ENCODE peak calls at places on chromosomes 4 and X, in five cellular contexts. P is GM23248, D is neural progenitor cell, K is OCI-LY7, Z is hepatocyte. G is an unnamed sample.
A peak's percentile ranks its signal among the peaks of the same experiment; 100 is the strongest.

GRCh38 chrX:2691543-2692220 is 587 bp downstream of the CD99 start:
- DNase-seq in P (peak; percentile 81), D (peak; percentile 49), K (peak; percentile 35), Z (peak; percentile 65), G (peak; percentile 46)

GRCh38 chr4:8754634-8755589 is 116.7 kb downstream of the HMX1 start:
- DNase-seq in P (no peak), D (no peak), K (no peak), Z (no peak), G (no peak)

GRCh38 chr4:55866973-55867574 is 13.6 kb downstream of the EXOC1 start:
- DNase-seq in P (peak; percentile 80), D (peak; percentile 78), K (peak; percentile 74), Z (peak; percentile 73), G (peak; percentile 79)

GRCh38 chrX:151227637-151228036 is 51.3 kb downstream of the GPR50 start:
- DNase-seq in P (no peak), D (peak; percentile 33), K (no peak), Z (peak; percentile 4), G (no peak)

GRCh38 chrX:42944381-42944998 is 166.5 kb upstream of the PPP1R2C start:
- DNase-seq in P (no peak), D (no peak), K (peak; percentile 31), Z (no peak), G (no peak)

GRCh38 chrX:73214366-73215094 is at the start of gene NAP1L2:
- DNase-seq in P (peak; percentile 33), D (peak; percentile 61), K (no peak), Z (peak; percentile 20), G (peak; percentile 77)

GRCh38 chr4:31051565-31051964 is 331.4 kb downstream of the PCDH7 start:
- DNase-seq in P (no peak), D (no peak), K (no peak), Z (no peak), G (no peak)

GRCh38 chr4:119237201-119237600 is 24.7 kb downstream of the USP53 start:
- DNase-seq in P (no peak), D (no peak), K (no peak), Z (no peak), G (no peak)

GRCh38 chr4:86223472-86223871 is 136.4 kb downstream of the MAPK10 start:
- DNase-seq in P (peak; percentile 67), D (peak; percentile 31), K (peak; percentile 34), Z (peak; percentile 14), G (peak; percentile 60)

GRCh38 chr4:139735381-139736256 is 70.0 kb downstream of the MGST2 start:
- DNase-seq in P (peak; percentile 50), D (peak; percentile 78), K (no peak), Z (peak; percentile 58), G (no peak)

GRCh38 chr4:158121203-158121586 is 51.6 kb downstream of the GASK1B start:
- DNase-seq in P (peak; percentile 97), D (no peak), K (no peak), Z (peak; percentile 73), G (no peak)

GRCh38 chrX:87006561-87006960 is 511.0 kb upstream of the KLHL4 start:
- DNase-seq in P (no peak), D (no peak), K (no peak), Z (no peak), G (no peak)

GRCh38 chr4:78846258-78846657 is 70.1 kb downstream of the BMP2K start:
- DNase-seq in P (peak; percentile 4), D (no peak), K (no peak), Z (no peak), G (no peak)

GRCh38 chr4:98377626-98378025 is 116.4 kb downstream of the RAP1GDS1 start:
- DNase-seq in P (peak; percentile 63), D (no peak), K (no peak), Z (no peak), G (no peak)

GRCh38 chr4:134934036-134934806 is 732.6 kb upstream of the PABPC4L start:
- DNase-seq in P (no peak), D (no peak), K (no peak), Z (no peak), G (no peak)

GRCh38 chrX:70504772-70505450 is 60.3 kb downstream of the DLG3 start:
- DNase-seq in P (no peak), D (no peak), K (no peak), Z (no peak), G (no peak)

GRCh38 chr4:76989391-76990061 is 40.0 kb downstream of the SEPTIN11 start:
- DNase-seq in P (no peak), D (no peak), K (no peak), Z (no peak), G (no peak)

GRCh38 chrX:133607419-133608348 is 192.4 kb upstream of the GPC4 start:
- DNase-seq in P (peak; percentile 26), D (no peak), K (no peak), Z (no peak), G (no peak)

GRCh38 chrX:39541881-39542280 is 555.9 kb downstream of the BCOR start:
- DNase-seq in P (no peak), D (no peak), K (no peak), Z (no peak), G (no peak)

GRCh38 chrX:54811301-54811885 is 3.8 kb downstream of the MAGED2 start:
- DNase-seq in P (no peak), D (no peak), K (no peak), Z (no peak), G (no peak)

GRCh38 chrX:24355095-24355494 is 5.3 kb upstream of the SUPT20HL1 start:
- DNase-seq in P (peak; percentile 30), D (no peak), K (no peak), Z (no peak), G (no peak)

GRCh38 chrX:78650906-78651437 is 8.2 kb downstream of the RTL3 start:
- DNase-seq in P (peak; percentile 55), D (no peak), K (no peak), Z (no peak), G (peak; percentile 2)

GRCh38 chr4:55887594-55887993 is 34.1 kb downstream of the EXOC1 start:
- DNase-seq in P (peak; percentile 13), D (peak; percentile 21), K (peak; percentile 8), Z (no peak), G (peak; percentile 22)

GRCh38 chr4:130393246-130394041 is 1297.5 kb downstream of the C4orf33 start:
- DNase-seq in P (peak; percentile 2), D (no peak), K (no peak), Z (no peak), G (no peak)

GRCh38 chr4:123396294-123397275 is at the start of gene SPRY1:
- DNase-seq in P (peak; percentile 84), D (peak; percentile 94), K (peak; percentile 76), Z (peak; percentile 92), G (peak; percentile 92)

GRCh38 chr4:130689182-130689581 is 1593.2 kb downstream of the C4orf33 start:
- DNase-seq in P (no peak), D (no peak), K (no peak), Z (no peak), G (no peak)

GRCh38 chr4:178689926-178690325 is 1247.7 kb upstream of the AGA start:
- DNase-seq in P (no peak), D (peak; percentile 79), K (no peak), Z (no peak), G (no peak)

GRCh38 chrX:125620715-125621587 is 301.3 kb downstream of the TEX13C start:
- DNase-seq in P (no peak), D (no peak), K (no peak), Z (no peak), G (no peak)

GRCh38 chr4:144899393-144899792 is 198.6 kb downstream of the ANAPC10 start:
- DNase-seq in P (no peak), D (no peak), K (no peak), Z (no peak), G (no peak)

DNA sequence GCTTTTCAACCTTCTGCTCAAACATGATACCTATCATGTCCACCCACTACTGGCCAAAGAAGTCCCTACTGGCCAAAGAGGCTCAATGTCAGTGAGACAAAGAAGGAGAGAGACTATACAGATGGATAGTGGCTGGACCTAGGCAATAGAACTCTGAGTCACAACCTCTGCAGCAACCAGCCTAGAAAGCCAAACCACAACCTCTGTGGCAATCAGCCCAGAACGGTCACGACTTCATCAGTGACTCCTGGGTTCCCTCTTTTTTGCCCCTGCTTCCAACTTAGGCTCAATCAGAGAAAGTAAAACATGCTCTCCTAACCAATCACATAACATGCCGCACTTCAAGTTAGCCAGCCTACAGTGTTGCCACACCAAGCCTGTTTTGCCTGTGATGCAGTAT is 203.5 kb downstream of the ANAPC10 start:
- DNase-seq in P (peak; percentile 61), D (no peak), K (no peak), Z (no peak), G (peak; percentile 62)
- TF ChIP-seq EZH2phosphoT487 in P (no peak), D (no peak), K (no peak), Z (no peak), G (no peak)

DNA sequence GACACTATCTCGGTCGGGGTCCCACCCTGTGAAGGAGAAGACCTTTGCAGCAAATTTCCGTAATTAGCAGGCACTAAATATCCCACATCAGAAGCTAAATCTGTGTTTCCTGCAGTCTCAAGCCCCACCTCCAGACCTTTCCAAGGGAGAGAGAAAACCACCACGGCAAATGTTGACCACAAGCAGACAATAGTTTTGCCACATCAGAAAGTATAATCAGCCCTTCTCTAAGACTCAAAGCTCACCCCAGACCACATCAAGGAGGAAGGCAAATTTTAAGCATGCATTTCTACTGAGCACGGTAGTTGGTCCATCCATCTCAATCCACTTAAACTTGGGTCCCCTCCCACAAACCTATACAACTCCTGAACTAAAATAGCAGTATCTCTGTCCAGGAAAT is 398.5 kb downstream of the GPM6A start:
- DNase-seq in P (peak; percentile 27), D (no peak), K (no peak), Z (no peak), G (no peak)
- H3K4me2 ChIP-seq in P (peak overlapping the region; percentile 44), D (no peak overlapping the region), K (no peak overlapping the region), Z (no peak overlapping the region), G (peak overlapping the region; percentile 29)

DNA sequence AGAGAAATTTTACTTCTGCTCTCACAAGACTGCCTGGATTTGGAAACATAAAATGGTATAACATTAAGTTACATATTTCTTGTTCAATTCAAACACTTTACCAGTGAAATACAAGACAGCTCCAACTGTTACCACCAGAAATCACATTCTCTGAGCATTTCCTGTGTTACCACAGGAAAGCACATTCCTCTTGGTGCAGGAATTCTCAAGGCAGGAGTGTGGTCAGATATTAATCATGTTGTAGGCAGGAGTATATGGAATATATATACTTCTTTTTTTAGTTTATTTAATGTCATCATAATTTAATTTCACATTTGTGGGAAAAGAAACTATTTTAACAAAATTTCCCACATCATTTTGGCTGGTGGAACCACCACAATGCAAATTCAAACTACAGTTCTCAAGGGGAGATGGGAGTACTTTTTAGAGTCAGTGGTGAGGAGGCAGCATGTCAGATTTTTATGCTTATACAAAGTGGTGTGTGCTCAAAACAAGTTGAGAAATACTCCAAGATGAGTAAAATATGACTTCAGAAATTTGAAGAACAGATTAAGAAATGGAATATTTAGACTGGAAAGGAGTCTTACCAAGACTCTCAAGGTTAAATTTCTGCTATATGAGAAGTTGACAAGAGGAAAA is 139.0 kb downstream of the ATP10D start:
- DNase-seq in P (peak; percentile 59), D (no peak), K (no peak), Z (no peak), G (no peak)
- TF ChIP-seq EZH2phosphoT487 in P (no peak), D (no peak), K (no peak), Z (no peak), G (no peak)

GRCh38 chrX:136452614-136453013 is 35.1 kb upstream of the BRS3 start:
- DNase-seq in P (no peak), D (no peak), K (no peak), Z (no peak), G (no peak)

GRCh38 chrX:136453114-136453513 is 34.6 kb upstream of the BRS3 start:
- DNase-seq in P (no peak), D (no peak), K (no peak), Z (no peak), G (no peak)

GRCh38 chrX:136447308-136447707 is 40.4 kb upstream of the BRS3 start:
- DNase-seq in P (no peak), D (no peak), K (no peak), Z (no peak), G (peak; percentile 60)

GRCh38 chrX:136447968-136448367 is 39.8 kb upstream of the BRS3 start:
- DNase-seq in P (no peak), D (no peak), K (no peak), Z (no peak), G (no peak)

GRCh38 chrX:136450050-136450830 is 37.5 kb upstream of the BRS3 start:
- DNase-seq in P (no peak), D (no peak), K (no peak), Z (no peak), G (peak; percentile 62)
- H3K4me2 ChIP-seq in P (no peak overlapping the region), D (no peak overlapping the region), K (no peak overlapping the region), Z (no peak overlapping the region), G (peak overlapping the region; percentile 66)

G was measured in PC-3.